ENCODE peak calls at places on chromosomes 7 and 10, in five cellular contexts. One of them, this sample, is unnamed.

GRCh38 chr7:137937202-137937560 is 64.7 kb downstream of the CREB3L2 start:
- DNase-seq in GM12878: no peak
- DNase-seq in H1: no peak
- DNase-seq in GM12891: no peak
- DNase-seq in HepG2: no peak
- DNase-seq in this sample: no peak

GRCh38 chr7:43522406-43523156 is 60.3 kb upstream of the STK17A start:
- DNase-seq in GM12878: no peak
- DNase-seq in HepG2: no peak
- DNase-seq in GM12891: no peak
- DNase-seq in H1: no peak
- DNase-seq in this sample: no peak

GRCh38 chr10:11434323-11434722 is 177.1 kb downstream of the USP6NL start:
- DNase-seq in H1: no peak
- DNase-seq in GM12878: no peak
- DNase-seq in HepG2: peak
- DNase-seq in GM12891: no peak
- DNase-seq in this sample: peak

GRCh38 chr7:36473454-36474282 is 84.0 kb downstream of the ANLN start:
- DNase-seq in GM12878: no peak
- DNase-seq in H1: no peak
- DNase-seq in HepG2: peak
- DNase-seq in GM12891: no peak
- DNase-seq in this sample: no peak

GRCh38 chr10:97072851-97073665 is 112.7 kb downstream of the SLIT1 start:
- DNase-seq in HepG2: peak
- DNase-seq in H1: peak
- DNase-seq in GM12891: peak
- DNase-seq in GM12878: peak
- DNase-seq in this sample: peak

GRCh38 chr10:112132429-112132828 is 51.1 kb downstream of the GPAM start:
- DNase-seq in GM12891: no peak
- DNase-seq in GM12878: no peak
- DNase-seq in H1: no peak
- DNase-seq in HepG2: no peak
- DNase-seq in this sample: no peak

GRCh38 chr7:18648849-18649758 is 153.6 kb downstream of the HDAC9 start:
- DNase-seq in HepG2: no peak
- DNase-seq in H1: no peak
- DNase-seq in GM12878: no peak
- DNase-seq in GM12891: no peak
- DNase-seq in this sample: no peak

GRCh38 chr7:158394936-158395335 is 192.7 kb downstream of the PTPRN2 start:
- DNase-seq in GM12878: no peak
- DNase-seq in H1: peak
- DNase-seq in HepG2: no peak
- DNase-seq in GM12891: peak
- DNase-seq in this sample: no peak

GRCh38 chr10:122560279-122560804 is at the start of gene DMBT1:
- DNase-seq in HepG2: no peak
- DNase-seq in GM12891: no peak
- DNase-seq in GM12878: no peak
- DNase-seq in H1: no peak
- DNase-seq in this sample: no peak

GRCh38 chr10:7622969-7623368 is 43.8 kb downstream of the ITIH5 start:
- DNase-seq in HepG2: no peak
- DNase-seq in H1: peak
- DNase-seq in GM12891: no peak
- DNase-seq in GM12878: no peak
- DNase-seq in this sample: no peak

GRCh38 chr10:48926764-48927163 is 12.9 kb downstream of the LRRC18 start:
- DNase-seq in GM12891: no peak
- DNase-seq in H1: no peak
- DNase-seq in HepG2: no peak
- DNase-seq in GM12878: no peak
- DNase-seq in this sample: no peak

GRCh38 chr7:155206286-155207020 is 91.2 kb upstream of the INSIG1 start:
- DNase-seq in GM12878: peak
- DNase-seq in H1: no peak
- DNase-seq in GM12891: peak
- DNase-seq in HepG2: no peak
- DNase-seq in this sample: peak

GRCh38 chr10:130261766-130262165 is 125.6 kb downstream of the GLRX3 start:
- DNase-seq in GM12878: no peak
- DNase-seq in GM12891: no peak
- DNase-seq in H1: no peak
- DNase-seq in HepG2: no peak
- DNase-seq in this sample: no peak

GRCh38 chr7:47657126-47657525 is 75.2 kb upstream of the TNS3 start:
- DNase-seq in GM12878: no peak
- DNase-seq in HepG2: no peak
- DNase-seq in GM12891: no peak
- DNase-seq in H1: no peak
- DNase-seq in this sample: no peak

GRCh38 chr7:55124989-55125875 is 106.4 kb downstream of the EGFR start:
- DNase-seq in H1: no peak
- DNase-seq in GM12891: no peak
- DNase-seq in HepG2: peak
- DNase-seq in GM12878: no peak
- DNase-seq in this sample: no peak

GRCh38 chr7:8365499-8366110 is 67.8 kb upstream of the NXPH1 start:
- DNase-seq in GM12878: no peak
- DNase-seq in H1: no peak
- DNase-seq in GM12891: no peak
- DNase-seq in HepG2: peak
- DNase-seq in this sample: no peak

GRCh38 chr10:123136806-123137642 is 1.3 kb downstream of the HMX3 start:
- DNase-seq in HepG2: no peak
- DNase-seq in GM12891: no peak
- DNase-seq in GM12878: no peak
- DNase-seq in H1: no peak
- DNase-seq in this sample: no peak

GRCh38 chr10:61125560-61126250 is 181.7 kb upstream of the RHOBTB1 start:
- DNase-seq in H1: no peak
- DNase-seq in GM12878: no peak
- DNase-seq in GM12891: no peak
- DNase-seq in HepG2: no peak
- DNase-seq in this sample: no peak

GRCh38 chr7:33821970-33822369 is 83.4 kb upstream of the BMPER start:
- DNase-seq in H1: no peak
- DNase-seq in GM12878: no peak
- DNase-seq in GM12891: no peak
- DNase-seq in HepG2: no peak
- DNase-seq in this sample: no peak

GRCh38 chr7:12386237-12386839 is 17.3 kb downstream of the VWDE start:
- DNase-seq in HepG2: no peak
- DNase-seq in H1: no peak
- DNase-seq in GM12878: no peak
- DNase-seq in GM12891: no peak
- DNase-seq in this sample: no peak

GRCh38 chr7:82428186-82428961 is 15.2 kb downstream of the CACNA2D1 start:
- DNase-seq in HepG2: no peak
- DNase-seq in GM12891: no peak
- DNase-seq in GM12878: no peak
- DNase-seq in H1: no peak
- DNase-seq in this sample: no peak

GRCh38 chr7:6453737-6454136 is 6.0 kb upstream of the DAGLB start:
- DNase-seq in HepG2: peak
- DNase-seq in GM12891: no peak
- DNase-seq in H1: no peak
- DNase-seq in GM12878: no peak
- DNase-seq in this sample: no peak

GRCh38 chr7:6447589-6448210 is at the start of gene DAGLB:
- DNase-seq in H1: peak
- DNase-seq in HepG2: peak
- DNase-seq in GM12891: peak
- DNase-seq in GM12878: peak
- DNase-seq in this sample: peak

GRCh38 chr7:6446977-6447588 is 671 bp downstream of the DAGLB start:
- DNase-seq in GM12878: no peak
- DNase-seq in HepG2: peak
- DNase-seq in GM12891: peak
- DNase-seq in H1: no peak
- DNase-seq in this sample: no peak

GRCh38 chr7:6448943-6449543 is 1.3 kb upstream of the DAGLB start:
- DNase-seq in GM12878: no peak
- DNase-seq in H1: no peak
- DNase-seq in HepG2: peak
- DNase-seq in GM12891: no peak
- DNase-seq in this sample: no peak

DNA sequence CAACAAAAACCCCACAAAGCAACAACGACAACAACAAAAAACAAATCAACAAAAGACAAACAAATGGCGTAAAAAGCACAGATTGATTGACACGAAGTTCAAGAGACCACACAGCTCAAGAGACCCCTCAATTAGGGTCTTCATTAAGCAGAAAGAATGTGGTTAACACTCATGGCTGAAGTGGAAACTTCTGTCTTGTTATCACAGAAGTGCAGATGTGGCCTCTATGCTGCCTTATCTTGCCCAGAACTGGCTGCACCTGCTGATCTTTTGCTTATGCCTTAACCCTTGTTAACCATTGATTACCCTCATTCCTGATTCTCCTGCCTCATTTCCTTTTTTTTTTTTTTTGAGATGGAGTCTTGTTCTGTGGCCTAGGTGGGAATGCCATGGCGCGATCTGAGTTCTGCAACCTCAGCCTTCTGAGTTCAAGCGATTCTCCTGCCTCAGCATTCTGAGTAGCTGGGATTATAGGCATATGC is 3.5 kb upstream of the DAGLB start:
- DNase-seq in GM12891: no peak
- DNase-seq in GM12878: no peak
- DNase-seq in H1: no peak
- DNase-seq in HepG2: no peak
- DNase-seq in this sample: no peak
- TF ChIP-seq POLR2AphosphoS5 in GM12891: no peak
- TF ChIP-seq POLR2AphosphoS5 in GM12878: no peak
- TF ChIP-seq POLR2AphosphoS5 in H1: no peak
- TF ChIP-seq POLR2AphosphoS5 in HepG2: no peak
- TF ChIP-seq POLR2AphosphoS5 in this sample: no peak

GRCh38 chr7:106425017-106425719 is 140.4 kb upstream of the NAMPT start:
- DNase-seq in GM12878: peak
- DNase-seq in H1: no peak
- DNase-seq in GM12891: peak
- DNase-seq in HepG2: no peak
- DNase-seq in this sample: peak
- TF ChIP-seq TAF1 in GM12878: no peak
- TF ChIP-seq TAF1 in H1: no peak
- TF ChIP-seq TAF1 in GM12891: no peak
- TF ChIP-seq TAF1 in HepG2: no peak
- TF ChIP-seq TAF1 in this sample: peak

GRCh38 chr10:68106656-68107055 is 2.6 kb upstream of the MYPN start:
- DNase-seq in HepG2: no peak
- DNase-seq in H1: no peak
- DNase-seq in GM12878: no peak
- DNase-seq in GM12891: no peak
- DNase-seq in this sample: no peak
- TF ChIP-seq POLR2A in HepG2: no peak
- TF ChIP-seq POLR2A in H1: no peak
- TF ChIP-seq POLR2A in GM12878: no peak
- TF ChIP-seq POLR2A in GM12891: no peak
- TF ChIP-seq POLR2A in this sample: no peak

DNA sequence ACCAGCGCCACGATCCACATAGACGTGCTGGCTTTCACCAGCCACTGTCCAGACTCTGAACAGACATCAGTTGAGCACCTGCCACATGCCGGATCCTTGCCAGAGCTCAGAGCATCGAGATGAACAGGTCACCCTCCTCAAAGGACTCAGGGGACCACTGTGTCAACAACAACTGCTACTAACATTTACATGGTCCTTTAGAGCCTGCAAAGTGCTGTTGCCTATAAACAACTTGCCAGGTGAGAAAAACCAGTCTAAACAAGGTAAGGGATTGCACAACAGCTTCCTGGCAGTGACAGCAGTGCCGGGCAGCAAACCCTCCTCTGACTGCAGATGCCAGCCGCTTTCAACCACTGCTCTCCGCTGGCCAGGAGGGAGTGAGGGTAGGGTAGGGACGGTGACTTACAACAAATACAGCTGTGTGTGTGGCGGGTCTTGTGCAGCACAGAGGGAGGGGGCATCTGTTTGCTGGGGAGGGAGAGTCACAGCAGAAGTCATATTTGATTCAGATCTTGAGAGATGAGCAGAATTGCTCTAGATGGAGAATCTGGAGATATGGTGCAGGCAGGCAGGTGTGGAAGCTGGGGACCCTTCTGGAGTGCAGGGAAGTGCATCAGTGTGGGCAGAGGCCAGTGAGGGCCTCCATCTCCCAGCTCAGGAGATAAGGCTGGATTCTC is 32.8 kb upstream of the RHEB start:
- DNase-seq in H1: no peak
- DNase-seq in GM12891: no peak
- DNase-seq in GM12878: no peak
- DNase-seq in HepG2: no peak
- DNase-seq in this sample: no peak
- TF ChIP-seq POLR2AphosphoS5 in H1: no peak
- TF ChIP-seq POLR2AphosphoS5 in GM12891: no peak
- TF ChIP-seq POLR2AphosphoS5 in GM12878: no peak
- TF ChIP-seq POLR2AphosphoS5 in HepG2: no peak
- TF ChIP-seq POLR2AphosphoS5 in this sample: no peak

GRCh38 chr10:72309290-72310240 is 35.8 kb downstream of the DDIT4 start:
- DNase-seq in HepG2: no peak
- DNase-seq in GM12891: no peak
- DNase-seq in GM12878: no peak
- DNase-seq in H1: no peak
- DNase-seq in this sample: peak
- TF ChIP-seq TAF1 in HepG2: peak
- TF ChIP-seq TAF1 in GM12891: no peak
- TF ChIP-seq TAF1 in GM12878: no peak
- TF ChIP-seq TAF1 in H1: no peak
- TF ChIP-seq TAF1 in this sample: no peak

GRCh38 chr10:114372179-114372578 is 32.1 kb downstream of the AFAP1L2 start:
- DNase-seq in H1: no peak
- DNase-seq in GM12891: no peak
- DNase-seq in HepG2: no peak
- DNase-seq in GM12878: no peak
- DNase-seq in this sample: no peak
- TF ChIP-seq POLR2A in H1: no peak
- TF ChIP-seq POLR2A in GM12891: no peak
- TF ChIP-seq POLR2A in HepG2: no peak
- TF ChIP-seq POLR2A in GM12878: no peak
- TF ChIP-seq POLR2A in this sample: no peak

GRCh38 chr10:75475470-75476182 is 44.2 kb downstream of the LRMDA start:
- DNase-seq in HepG2: no peak
- DNase-seq in H1: no peak
- DNase-seq in GM12878: no peak
- DNase-seq in GM12891: no peak
- DNase-seq in this sample: no peak
- TF ChIP-seq POLR2AphosphoS5 in HepG2: no peak
- TF ChIP-seq POLR2AphosphoS5 in H1: no peak
- TF ChIP-seq POLR2AphosphoS5 in GM12878: no peak
- TF ChIP-seq POLR2AphosphoS5 in GM12891: no peak
- TF ChIP-seq POLR2AphosphoS5 in this sample: no peak

DNA sequence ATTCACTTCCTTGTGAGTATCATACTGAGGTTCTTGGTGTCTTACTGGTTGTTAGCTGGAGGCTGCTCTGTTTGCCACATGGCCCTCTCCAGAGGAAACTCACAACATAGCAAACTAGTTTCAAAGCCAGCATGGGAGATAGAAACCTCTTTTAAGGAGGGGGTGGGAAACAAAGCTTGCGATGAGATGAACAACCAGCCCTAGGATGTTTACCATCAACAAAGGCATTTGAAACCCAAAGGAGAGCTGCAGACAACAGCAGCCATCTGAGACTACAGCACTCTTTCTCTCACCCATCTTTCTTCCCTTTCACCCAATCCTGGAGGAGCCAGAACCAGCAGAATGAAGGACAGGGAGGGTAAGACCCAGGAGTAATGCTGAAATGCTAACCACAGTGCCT is 182.1 kb downstream of the NEBL start:
- DNase-seq in GM12878: no peak
- DNase-seq in H1: no peak
- DNase-seq in GM12891: no peak
- DNase-seq in HepG2: no peak
- DNase-seq in this sample: no peak
- TF ChIP-seq TAF1 in GM12878: no peak
- TF ChIP-seq TAF1 in H1: no peak
- TF ChIP-seq TAF1 in GM12891: no peak
- TF ChIP-seq TAF1 in HepG2: no peak
- TF ChIP-seq TAF1 in this sample: no peak

This sample was measured in GM12892.